ENCODE peak calls at places on chromosomes 1 and 21, in nine cellular contexts. P, Z, H, U, S, M, Q, E and K are unnamed samples.

GRCh38 chr21:45386728-45387371 is 18.1 kb upstream of the COL18A1 start:
- DNase-seq in M (peak), U (peak), Q (no peak), Z (no peak), E (no peak), H (peak), P (peak), S (peak), K (peak)

GRCh38 chr1:91553196-91553595 is 52.5 kb downstream of the CDC7 start:
- DNase-seq in U (peak), Z (no peak), Q (peak), S (peak), M (no peak), H (peak), E (no peak), P (peak), K (peak)

GRCh38 chr1:59570524-59570923 is 244.2 kb upstream of the HOOK1 start:
- DNase-seq in P (no peak), H (no peak), M (no peak), S (peak), E (no peak), U (no peak), Q (no peak), Z (peak), K (no peak)

GRCh38 chr21:15097580-15097979 is 32.8 kb upstream of the NRIP1 start:
- DNase-seq in S (no peak), U (no peak), M (no peak), Q (no peak), P (no peak), Z (no peak), E (no peak), H (no peak), K (no peak)

GRCh38 chr1:89604414-89604735 is 28.5 kb upstream of the LRRC8C start:
- DNase-seq in Q (no peak), M (no peak), S (peak), U (no peak), H (no peak), Z (peak), E (no peak), P (peak), K (peak)

GRCh38 chr1:15321601-15322000 is 74.6 kb downstream of the FHAD1 start:
- DNase-seq in H (no peak), P (no peak), U (no peak), Q (no peak), Z (no peak), E (no peak), M (no peak), S (no peak), K (no peak)

GRCh38 chr1:162765788-162766187 is 24.7 kb upstream of the HSD17B7 start:
- DNase-seq in E (no peak), M (no peak), U (no peak), Q (no peak), S (no peak), H (no peak), Z (no peak), P (no peak), K (peak)

GRCh38 chr1:56190975-56191768 is 388.2 kb downstream of the PLPP3 start:
- DNase-seq in M (no peak), S (peak), H (peak), P (peak), E (no peak), Z (no peak), Q (no peak), U (peak), K (peak)

GRCh38 chr1:202821467-202821866 is 10.7 kb downstream of the PCAT6 start:
- DNase-seq in M (no peak), Q (no peak), S (no peak), H (peak), P (no peak), Z (no peak), U (peak), E (no peak), K (no peak)